ENCODE peak calls at places on chromosomes 6 and 20, in four cellular contexts. One of them, this sample, is unnamed.

GRCh38 chr6:32046450-32047083 is 8.4 kb downstream of the CYP21A2 start:
- DNase-seq in activated naive CD4-positive, alpha-beta T cell: no peak
- DNase-seq in left cardiac atrium: peak; percentile 68
- DNase-seq in mucosa of descending colon: peak; percentile 58
- DNase-seq in this sample: peak; percentile 73

GRCh38 chr6:155041781-155042279 is 46.7 kb downstream of the TIAM2 start:
- DNase-seq in activated naive CD4-positive, alpha-beta T cell: no peak
- DNase-seq in left cardiac atrium: peak; percentile 35
- DNase-seq in mucosa of descending colon: no peak
- DNase-seq in this sample: peak; percentile 43

GRCh38 chr20:37396520-37397075 is 50.7 kb downstream of the SRC start:
- DNase-seq in activated naive CD4-positive, alpha-beta T cell: no peak
- DNase-seq in left cardiac atrium: no peak
- DNase-seq in mucosa of descending colon: peak; percentile 41
- DNase-seq in this sample: no peak

GRCh38 chr6:52839124-52840055 is 1.2 kb downstream of the GSTA5 start:
- DNase-seq in activated naive CD4-positive, alpha-beta T cell: no peak
- DNase-seq in left cardiac atrium: peak; percentile 29
- DNase-seq in mucosa of descending colon: no peak
- DNase-seq in this sample: no peak

GRCh38 chr6:156687875-156688549 is 89.2 kb upstream of the ARID1B start:
- DNase-seq in activated naive CD4-positive, alpha-beta T cell: no peak
- DNase-seq in left cardiac atrium: peak; percentile 45
- DNase-seq in mucosa of descending colon: no peak
- DNase-seq in this sample: no peak

GRCh38 chr20:59647271-59647670 is 42.9 kb downstream of the PHACTR3 start:
- DNase-seq in activated naive CD4-positive, alpha-beta T cell: no peak
- DNase-seq in left cardiac atrium: no peak
- DNase-seq in mucosa of descending colon: no peak
- DNase-seq in this sample: no peak

GRCh38 chr6:90350689-90351554 is 54.3 kb upstream of the BACH2 start:
- DNase-seq in activated naive CD4-positive, alpha-beta T cell: no peak
- DNase-seq in left cardiac atrium: no peak
- DNase-seq in mucosa of descending colon: no peak
- DNase-seq in this sample: no peak

GRCh38 chr20:38545771-38546170 is 35.2 kb upstream of the ADIG start:
- DNase-seq in activated naive CD4-positive, alpha-beta T cell: no peak
- DNase-seq in left cardiac atrium: no peak
- DNase-seq in mucosa of descending colon: no peak
- DNase-seq in this sample: no peak

GRCh38 chr6:89347825-89348224 is 4.7 kb downstream of the UBE2J1 start:
- DNase-seq in activated naive CD4-positive, alpha-beta T cell: no peak
- DNase-seq in left cardiac atrium: peak; percentile 32
- DNase-seq in mucosa of descending colon: no peak
- DNase-seq in this sample: no peak

GRCh38 chr6:90701146-90701781 is 114.4 kb upstream of the MAP3K7 start:
- DNase-seq in activated naive CD4-positive, alpha-beta T cell: no peak
- DNase-seq in left cardiac atrium: no peak
- DNase-seq in mucosa of descending colon: no peak
- DNase-seq in this sample: no peak

GRCh38 chr6:75830959-75831885 is 82.2 kb downstream of the MYO6 start:
- DNase-seq in activated naive CD4-positive, alpha-beta T cell: no peak
- DNase-seq in left cardiac atrium: no peak
- DNase-seq in mucosa of descending colon: no peak
- DNase-seq in this sample: no peak

GRCh38 chr6:52482903-52483670 is 62.9 kb downstream of the EFHC1 start:
- DNase-seq in activated naive CD4-positive, alpha-beta T cell: no peak
- DNase-seq in left cardiac atrium: no peak
- DNase-seq in mucosa of descending colon: no peak
- DNase-seq in this sample: no peak

GRCh38 chr6:133198725-133199124 is 42.4 kb upstream of the EYA4 start:
- DNase-seq in activated naive CD4-positive, alpha-beta T cell: no peak
- DNase-seq in left cardiac atrium: no peak
- DNase-seq in mucosa of descending colon: no peak
- DNase-seq in this sample: no peak

GRCh38 chr20:61117725-61118124 is 134.3 kb upstream of the CDH4 start:
- DNase-seq in activated naive CD4-positive, alpha-beta T cell: no peak
- DNase-seq in left cardiac atrium: no peak
- DNase-seq in mucosa of descending colon: no peak
- DNase-seq in this sample: no peak

GRCh38 chr20:62860391-62860923 is 1.2 kb downstream of the TCFL5 start:
- DNase-seq in activated naive CD4-positive, alpha-beta T cell: no peak
- DNase-seq in left cardiac atrium: peak; percentile 29
- DNase-seq in mucosa of descending colon: no peak
- DNase-seq in this sample: no peak

GRCh38 chr20:51735728-51736600 is 32.2 kb downstream of the ATP9A start:
- DNase-seq in activated naive CD4-positive, alpha-beta T cell: no peak
- DNase-seq in left cardiac atrium: no peak
- DNase-seq in mucosa of descending colon: peak; percentile 66
- DNase-seq in this sample: no peak

GRCh38 chr6:16725145-16725864 is 36.0 kb downstream of the ATXN1 start:
- DNase-seq in activated naive CD4-positive, alpha-beta T cell: no peak
- DNase-seq in left cardiac atrium: no peak
- DNase-seq in mucosa of descending colon: no peak
- DNase-seq in this sample: no peak

GRCh38 chr20:9021699-9022098 is 47.2 kb upstream of the PLCB4 start:
- DNase-seq in activated naive CD4-positive, alpha-beta T cell: no peak
- DNase-seq in left cardiac atrium: no peak
- DNase-seq in mucosa of descending colon: no peak
- DNase-seq in this sample: peak; percentile 19

GRCh38 chr20:32580970-32581838 is 3.9 kb downstream of the NOL4L start:
- DNase-seq in activated naive CD4-positive, alpha-beta T cell: no peak
- DNase-seq in left cardiac atrium: no peak
- DNase-seq in mucosa of descending colon: peak; percentile 61
- DNase-seq in this sample: no peak

GRCh38 chr6:169792306-169793015 is 41.0 kb downstream of the ERMARD start:
- DNase-seq in activated naive CD4-positive, alpha-beta T cell: no peak
- DNase-seq in left cardiac atrium: no peak
- DNase-seq in mucosa of descending colon: no peak
- DNase-seq in this sample: no peak

GRCh38 chr20:38369387-38369786 is 23.1 kb downstream of the LBP start:
- DNase-seq in activated naive CD4-positive, alpha-beta T cell: no peak
- DNase-seq in left cardiac atrium: no peak
- DNase-seq in mucosa of descending colon: no peak
- DNase-seq in this sample: no peak

GRCh38 chr6:45398075-45398817 is 20.5 kb upstream of the SUPT3H start:
- DNase-seq in activated naive CD4-positive, alpha-beta T cell: no peak
- DNase-seq in left cardiac atrium: no peak
- DNase-seq in mucosa of descending colon: no peak
- DNase-seq in this sample: no peak

GRCh38 chr6:37354526-37355384 is 972 bp downstream of the RNF8 start:
- DNase-seq in activated naive CD4-positive, alpha-beta T cell: no peak
- DNase-seq in left cardiac atrium: peak; percentile 38
- DNase-seq in mucosa of descending colon: peak; percentile 55
- DNase-seq in this sample: peak; percentile 33

GRCh38 chr6:82711992-82712788 is 348.6 kb downstream of the TPBG start:
- DNase-seq in activated naive CD4-positive, alpha-beta T cell: no peak
- DNase-seq in left cardiac atrium: peak; percentile 62
- DNase-seq in mucosa of descending colon: no peak
- DNase-seq in this sample: no peak

GRCh38 chr20:37142708-37143107 is 36.4 kb upstream of the RPN2 start:
- DNase-seq in activated naive CD4-positive, alpha-beta T cell: no peak
- DNase-seq in left cardiac atrium: no peak
- DNase-seq in mucosa of descending colon: no peak
- DNase-seq in this sample: no peak

GRCh38 chr6:133583907-133584306 is 305.0 kb upstream of the TCF21 start:
- DNase-seq in activated naive CD4-positive, alpha-beta T cell: no peak
- DNase-seq in left cardiac atrium: no peak
- DNase-seq in mucosa of descending colon: no peak
- DNase-seq in this sample: no peak

GRCh38 chr20:17612975-17613327 is 43.1 kb downstream of the DSTN start:
- DNase-seq in activated naive CD4-positive, alpha-beta T cell: no peak
- DNase-seq in left cardiac atrium: no peak
- DNase-seq in mucosa of descending colon: no peak
- DNase-seq in this sample: no peak

GRCh38 chr6:52493669-52494068 is 73.5 kb downstream of the EFHC1 start:
- DNase-seq in activated naive CD4-positive, alpha-beta T cell: no peak
- DNase-seq in left cardiac atrium: no peak
- DNase-seq in mucosa of descending colon: no peak
- DNase-seq in this sample: no peak

GRCh38 chr6:17633465-17634188 is 33.5 kb downstream of the FAM8A1 start:
- DNase-seq in activated naive CD4-positive, alpha-beta T cell: no peak
- DNase-seq in left cardiac atrium: no peak
- DNase-seq in mucosa of descending colon: no peak
- DNase-seq in this sample: no peak

GRCh38 chr20:15930324-15931305 is 642.6 kb downstream of the KIF16B start:
- DNase-seq in activated naive CD4-positive, alpha-beta T cell: no peak
- DNase-seq in left cardiac atrium: no peak
- DNase-seq in mucosa of descending colon: no peak
- DNase-seq in this sample: no peak

GRCh38 chr6:128601060-128601459 is 80.7 kb upstream of the PTPRK start:
- DNase-seq in activated naive CD4-positive, alpha-beta T cell: no peak
- DNase-seq in left cardiac atrium: no peak
- DNase-seq in mucosa of descending colon: no peak
- DNase-seq in this sample: no peak

GRCh38 chr6:35391240-35391968 is 49.0 kb downstream of the PPARD start:
- DNase-seq in activated naive CD4-positive, alpha-beta T cell: no peak
- DNase-seq in left cardiac atrium: no peak
- DNase-seq in mucosa of descending colon: no peak
- DNase-seq in this sample: no peak

GRCh38 chr6:56555438-56555872 is 87.2 kb downstream of the DST start:
- DNase-seq in activated naive CD4-positive, alpha-beta T cell: no peak
- DNase-seq in left cardiac atrium: no peak
- DNase-seq in mucosa of descending colon: no peak
- DNase-seq in this sample: peak; percentile 45

This sample was measured in right cardiac atrium.